ENCODE peak calls at places on chromosomes 16 and 17, in nine cellular contexts. One of them, this sample, is unnamed.

GRCh38 chr17:9971991-9972390 is 66.9 kb upstream of the RCVRN start:
- DNase-seq in astrocyte of the cerebellum: no peak
- DNase-seq in lower leg skin: peak
- DNase-seq in uterus: peak
- DNase-seq in fibroblast of pulmonary artery: peak
- DNase-seq in HL-60: no peak
- DNase-seq in transverse colon: peak
- DNase-seq in mucosa of descending colon: peak
- DNase-seq in MM.1S: no peak
- DNase-seq in this sample: no peak

GRCh38 chr16:84387021-84387420 is 18.7 kb downstream of the ATP2C2 start:
- DNase-seq in mucosa of descending colon: no peak
- DNase-seq in MM.1S: no peak
- DNase-seq in transverse colon: no peak
- DNase-seq in astrocyte of the cerebellum: no peak
- DNase-seq in lower leg skin: no peak
- DNase-seq in fibroblast of pulmonary artery: no peak
- DNase-seq in HL-60: no peak
- DNase-seq in uterus: no peak
- DNase-seq in this sample: no peak

GRCh38 chr16:89569506-89570341 is 5.8 kb upstream of the CPNE7 start:
- DNase-seq in astrocyte of the cerebellum: no peak
- DNase-seq in mucosa of descending colon: no peak
- DNase-seq in MM.1S: no peak
- DNase-seq in lower leg skin: no peak
- DNase-seq in HL-60: no peak
- DNase-seq in transverse colon: no peak
- DNase-seq in fibroblast of pulmonary artery: no peak
- DNase-seq in uterus: no peak
- DNase-seq in this sample: no peak

GRCh38 chr17:15348030-15348429 is 6.6 kb upstream of the TEKT3 start:
- DNase-seq in MM.1S: no peak
- DNase-seq in HL-60: no peak
- DNase-seq in astrocyte of the cerebellum: peak
- DNase-seq in mucosa of descending colon: peak
- DNase-seq in uterus: no peak
- DNase-seq in fibroblast of pulmonary artery: no peak
- DNase-seq in transverse colon: peak
- DNase-seq in lower leg skin: peak
- DNase-seq in this sample: no peak

GRCh38 chr17:4541328-4542002 is 13.7 kb downstream of the MYBBP1A start:
- DNase-seq in fibroblast of pulmonary artery: no peak
- DNase-seq in lower leg skin: no peak
- DNase-seq in HL-60: no peak
- DNase-seq in transverse colon: no peak
- DNase-seq in astrocyte of the cerebellum: no peak
- DNase-seq in uterus: no peak
- DNase-seq in MM.1S: no peak
- DNase-seq in mucosa of descending colon: no peak
- DNase-seq in this sample: no peak

GRCh38 chr16:49542391-49542891 is 168.8 kb downstream of the C16orf78 start:
- DNase-seq in astrocyte of the cerebellum: no peak
- DNase-seq in uterus: no peak
- DNase-seq in mucosa of descending colon: no peak
- DNase-seq in MM.1S: no peak
- DNase-seq in fibroblast of pulmonary artery: no peak
- DNase-seq in lower leg skin: no peak
- DNase-seq in HL-60: no peak
- DNase-seq in transverse colon: no peak
- DNase-seq in this sample: no peak

GRCh38 chr17:81713556-81714411 is 1.7 kb downstream of the SLC25A10 start:
- DNase-seq in uterus: peak
- DNase-seq in MM.1S: no peak
- DNase-seq in transverse colon: peak
- DNase-seq in lower leg skin: no peak
- DNase-seq in HL-60: no peak
- DNase-seq in astrocyte of the cerebellum: no peak
- DNase-seq in mucosa of descending colon: peak
- DNase-seq in fibroblast of pulmonary artery: no peak
- DNase-seq in this sample: no peak

GRCh38 chr16:88472637-88473205 is 19.6 kb downstream of the ZFPM1 start:
- DNase-seq in transverse colon: no peak
- DNase-seq in uterus: peak
- DNase-seq in astrocyte of the cerebellum: no peak
- DNase-seq in HL-60: no peak
- DNase-seq in MM.1S: no peak
- DNase-seq in lower leg skin: no peak
- DNase-seq in fibroblast of pulmonary artery: no peak
- DNase-seq in mucosa of descending colon: no peak
- DNase-seq in this sample: no peak

GRCh38 chr17:45391291-45391690 is 41.4 kb downstream of the ARHGAP27 start:
- DNase-seq in fibroblast of pulmonary artery: no peak
- DNase-seq in HL-60: no peak
- DNase-seq in MM.1S: no peak
- DNase-seq in astrocyte of the cerebellum: no peak
- DNase-seq in transverse colon: no peak
- DNase-seq in uterus: no peak
- DNase-seq in mucosa of descending colon: no peak
- DNase-seq in lower leg skin: no peak
- DNase-seq in this sample: no peak

GRCh38 chr16:86772231-86772510 is 193.8 kb downstream of the FOXL1 start:
- DNase-seq in lower leg skin: no peak
- DNase-seq in mucosa of descending colon: no peak
- DNase-seq in MM.1S: no peak
- DNase-seq in uterus: no peak
- DNase-seq in HL-60: no peak
- DNase-seq in astrocyte of the cerebellum: no peak
- DNase-seq in transverse colon: no peak
- DNase-seq in fibroblast of pulmonary artery: no peak
- DNase-seq in this sample: no peak

GRCh38 chr16:53131363-53132071 is 76.7 kb downstream of the CHD9 start:
- DNase-seq in transverse colon: peak
- DNase-seq in HL-60: peak
- DNase-seq in fibroblast of pulmonary artery: peak
- DNase-seq in mucosa of descending colon: peak
- DNase-seq in uterus: peak
- DNase-seq in MM.1S: peak
- DNase-seq in lower leg skin: peak
- DNase-seq in astrocyte of the cerebellum: no peak
- DNase-seq in this sample: peak

GRCh38 chr17:44071772-44072171 is 1.2 kb downstream of the G6PC3 start:
- DNase-seq in transverse colon: no peak
- DNase-seq in lower leg skin: peak
- DNase-seq in mucosa of descending colon: no peak
- DNase-seq in MM.1S: no peak
- DNase-seq in HL-60: peak
- DNase-seq in uterus: no peak
- DNase-seq in astrocyte of the cerebellum: no peak
- DNase-seq in fibroblast of pulmonary artery: peak
- DNase-seq in this sample: no peak

GRCh38 chr16:49330562-49331201 is 42.9 kb upstream of the C16orf78 start:
- DNase-seq in MM.1S: no peak
- DNase-seq in transverse colon: no peak
- DNase-seq in HL-60: peak
- DNase-seq in fibroblast of pulmonary artery: no peak
- DNase-seq in uterus: no peak
- DNase-seq in astrocyte of the cerebellum: no peak
- DNase-seq in lower leg skin: no peak
- DNase-seq in mucosa of descending colon: no peak
- DNase-seq in this sample: no peak

GRCh38 chr17:61335845-61336655 is 63.6 kb upstream of the TBX2 start:
- DNase-seq in fibroblast of pulmonary artery: no peak
- DNase-seq in lower leg skin: no peak
- DNase-seq in mucosa of descending colon: peak
- DNase-seq in MM.1S: no peak
- DNase-seq in transverse colon: no peak
- DNase-seq in HL-60: no peak
- DNase-seq in uterus: no peak
- DNase-seq in astrocyte of the cerebellum: peak
- DNase-seq in this sample: no peak

GRCh38 chr17:18968945-18969887 is 17.3 kb downstream of the SLC5A10 start:
- DNase-seq in transverse colon: peak
- DNase-seq in mucosa of descending colon: peak
- DNase-seq in MM.1S: no peak
- DNase-seq in lower leg skin: peak
- DNase-seq in fibroblast of pulmonary artery: no peak
- DNase-seq in HL-60: no peak
- DNase-seq in uterus: no peak
- DNase-seq in astrocyte of the cerebellum: no peak
- DNase-seq in this sample: no peak
- TF ChIP-seq CTCF in transverse colon: no peak
- TF ChIP-seq CTCF in mucosa of descending colon: no peak
- TF ChIP-seq CTCF in MM.1S: no peak
- TF ChIP-seq CTCF in lower leg skin: no peak
- TF ChIP-seq CTCF in fibroblast of pulmonary artery: no peak
- TF ChIP-seq CTCF in HL-60: no peak
- TF ChIP-seq CTCF in uterus: no peak
- TF ChIP-seq CTCF in astrocyte of the cerebellum: no peak
- TF ChIP-seq CTCF in this sample: no peak

DNA sequence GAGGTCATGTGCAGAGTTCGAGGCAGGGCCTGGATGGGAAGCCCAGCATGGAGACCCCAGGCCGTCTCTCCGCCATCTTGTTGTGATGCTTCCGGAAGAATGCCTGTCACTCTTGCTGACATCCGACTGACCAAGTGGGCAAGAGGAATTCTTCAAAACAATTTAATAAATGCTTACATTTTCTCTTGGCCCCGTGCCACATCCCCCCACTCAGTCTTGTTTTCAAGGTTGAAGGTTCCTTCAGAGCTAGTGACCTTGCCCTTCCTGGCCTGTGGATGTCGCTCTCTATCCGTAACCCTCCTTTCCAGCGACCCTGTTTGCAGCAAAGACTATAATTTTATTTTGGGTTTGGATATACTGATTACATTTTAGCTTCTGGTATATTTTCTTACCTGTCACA is 264.4 kb downstream of the WWOX start:
- DNase-seq in HL-60: no peak
- DNase-seq in astrocyte of the cerebellum: no peak
- DNase-seq in MM.1S: no peak
- DNase-seq in mucosa of descending colon: no peak
- DNase-seq in fibroblast of pulmonary artery: no peak
- DNase-seq in lower leg skin: no peak
- DNase-seq in uterus: no peak
- DNase-seq in transverse colon: no peak
- DNase-seq in this sample: no peak
- TF ChIP-seq CTCF in HL-60: no peak
- TF ChIP-seq CTCF in astrocyte of the cerebellum: no peak
- TF ChIP-seq CTCF in MM.1S: no peak
- TF ChIP-seq CTCF in mucosa of descending colon: no peak
- TF ChIP-seq CTCF in fibroblast of pulmonary artery: no peak
- TF ChIP-seq CTCF in lower leg skin: no peak
- TF ChIP-seq CTCF in uterus: no peak
- TF ChIP-seq CTCF in transverse colon: no peak
- TF ChIP-seq CTCF in this sample: no peak

GRCh38 chr16:16185095-16185494 is 38.2 kb downstream of the ABCC6 start:
- DNase-seq in mucosa of descending colon: no peak
- DNase-seq in transverse colon: no peak
- DNase-seq in astrocyte of the cerebellum: no peak
- DNase-seq in lower leg skin: no peak
- DNase-seq in uterus: no peak
- DNase-seq in HL-60: no peak
- DNase-seq in MM.1S: no peak
- DNase-seq in fibroblast of pulmonary artery: no peak
- DNase-seq in this sample: no peak

GRCh38 chr16:16182918-16183317 is 40.4 kb downstream of the ABCC6 start:
- DNase-seq in lower leg skin: no peak
- DNase-seq in fibroblast of pulmonary artery: no peak
- DNase-seq in HL-60: no peak
- DNase-seq in transverse colon: no peak
- DNase-seq in astrocyte of the cerebellum: no peak
- DNase-seq in mucosa of descending colon: no peak
- DNase-seq in uterus: no peak
- DNase-seq in MM.1S: no peak
- DNase-seq in this sample: no peak

GRCh38 chr16:16184594-16184993 is 38.7 kb downstream of the ABCC6 start:
- DNase-seq in MM.1S: no peak
- DNase-seq in transverse colon: no peak
- DNase-seq in fibroblast of pulmonary artery: no peak
- DNase-seq in lower leg skin: no peak
- DNase-seq in uterus: no peak
- DNase-seq in HL-60: no peak
- DNase-seq in mucosa of descending colon: no peak
- DNase-seq in astrocyte of the cerebellum: no peak
- DNase-seq in this sample: no peak

GRCh38 chr16:16186820-16187219 is 36.5 kb downstream of the ABCC6 start:
- DNase-seq in lower leg skin: no peak
- DNase-seq in MM.1S: no peak
- DNase-seq in mucosa of descending colon: no peak
- DNase-seq in HL-60: no peak
- DNase-seq in transverse colon: no peak
- DNase-seq in fibroblast of pulmonary artery: no peak
- DNase-seq in uterus: no peak
- DNase-seq in astrocyte of the cerebellum: no peak
- DNase-seq in this sample: no peak

GRCh38 chr16:16183562-16183961 is 39.7 kb downstream of the ABCC6 start:
- DNase-seq in MM.1S: no peak
- DNase-seq in astrocyte of the cerebellum: no peak
- DNase-seq in transverse colon: no peak
- DNase-seq in HL-60: no peak
- DNase-seq in uterus: no peak
- DNase-seq in lower leg skin: no peak
- DNase-seq in fibroblast of pulmonary artery: no peak
- DNase-seq in mucosa of descending colon: no peak
- DNase-seq in this sample: no peak
- TF ChIP-seq CTCF in MM.1S: peak
- TF ChIP-seq CTCF in astrocyte of the cerebellum: peak
- TF ChIP-seq CTCF in transverse colon: no peak
- TF ChIP-seq CTCF in HL-60: no peak
- TF ChIP-seq CTCF in uterus: no peak
- TF ChIP-seq CTCF in lower leg skin: no peak
- TF ChIP-seq CTCF in fibroblast of pulmonary artery: peak
- TF ChIP-seq CTCF in mucosa of descending colon: no peak
- TF ChIP-seq CTCF in this sample: no peak

GRCh38 chr17:50683434-50684287 is 24.1 kb downstream of the ANKRD40 start:
- DNase-seq in mucosa of descending colon: no peak
- DNase-seq in lower leg skin: no peak
- DNase-seq in uterus: no peak
- DNase-seq in astrocyte of the cerebellum: no peak
- DNase-seq in fibroblast of pulmonary artery: no peak
- DNase-seq in transverse colon: no peak
- DNase-seq in HL-60: no peak
- DNase-seq in MM.1S: no peak
- DNase-seq in this sample: no peak

GRCh38 chr17:50682938-50683337 is 24.8 kb downstream of the ANKRD40 start:
- DNase-seq in transverse colon: no peak
- DNase-seq in astrocyte of the cerebellum: no peak
- DNase-seq in fibroblast of pulmonary artery: no peak
- DNase-seq in lower leg skin: no peak
- DNase-seq in MM.1S: no peak
- DNase-seq in mucosa of descending colon: no peak
- DNase-seq in uterus: no peak
- DNase-seq in HL-60: no peak
- DNase-seq in this sample: no peak

GRCh38 chr17:50685334-50685665 is 22.4 kb downstream of the ANKRD40 start:
- DNase-seq in mucosa of descending colon: no peak
- DNase-seq in uterus: no peak
- DNase-seq in astrocyte of the cerebellum: no peak
- DNase-seq in fibroblast of pulmonary artery: no peak
- DNase-seq in lower leg skin: no peak
- DNase-seq in HL-60: no peak
- DNase-seq in transverse colon: no peak
- DNase-seq in MM.1S: no peak
- DNase-seq in this sample: no peak

GRCh38 chr17:50684612-50685333 is 22.9 kb downstream of the ANKRD40 start:
- DNase-seq in MM.1S: no peak
- DNase-seq in uterus: no peak
- DNase-seq in lower leg skin: no peak
- DNase-seq in fibroblast of pulmonary artery: no peak
- DNase-seq in transverse colon: peak
- DNase-seq in astrocyte of the cerebellum: no peak
- DNase-seq in mucosa of descending colon: peak
- DNase-seq in HL-60: no peak
- DNase-seq in this sample: no peak

GRCh38 chr17:50684288-50684611 is 23.5 kb downstream of the ANKRD40 start:
- DNase-seq in uterus: no peak
- DNase-seq in HL-60: no peak
- DNase-seq in fibroblast of pulmonary artery: no peak
- DNase-seq in lower leg skin: no peak
- DNase-seq in MM.1S: no peak
- DNase-seq in mucosa of descending colon: peak
- DNase-seq in transverse colon: no peak
- DNase-seq in astrocyte of the cerebellum: no peak
- DNase-seq in this sample: no peak
- TF ChIP-seq CTCF in uterus: no peak
- TF ChIP-seq CTCF in HL-60: no peak
- TF ChIP-seq CTCF in fibroblast of pulmonary artery: no peak
- TF ChIP-seq CTCF in lower leg skin: no peak
- TF ChIP-seq CTCF in MM.1S: no peak
- TF ChIP-seq CTCF in mucosa of descending colon: no peak
- TF ChIP-seq CTCF in transverse colon: no peak
- TF ChIP-seq CTCF in astrocyte of the cerebellum: no peak
- TF ChIP-seq CTCF in this sample: no peak

This sample was measured in activated B cell treated with CpG ODN at 0.5 μM for 24 hours.